ENCODE peak calls at places on chromosomes 7 and 10, in seven cellular contexts. J is neuronal stem cell, M is IMR-90, X is mesendoderm, A is H1, C is H9, Y is trophoblast cell. R is an unnamed sample.

GRCh38 chr10:95295031-95295755 is 4.4 kb upstream of the PDLIM1 start:
- DNase-seq in C (peak; percentile 78), J (no peak), A (peak; percentile 64), X (peak; percentile 65), Y (peak; percentile 68), M (peak; percentile 60), R (peak; percentile 65)

GRCh38 chr10:50919010-50919409 is 33.6 kb upstream of the A1CF start:
- DNase-seq in C (no peak), Y (no peak), M (peak; percentile 0), J (no peak), A (no peak), X (no peak), R (no peak)

GRCh38 chr7:130371059-130371458 is 9.2 kb upstream of the CPA1 start:
- DNase-seq in A (no peak), J (no peak), C (no peak), X (no peak), Y (no peak), M (peak; percentile 52), R (peak; percentile 56)

GRCh38 chr10:47457528-47457820 is 26.4 kb downstream of the ANXA8 start:
- DNase-seq in A (no peak), X (no peak), Y (no peak), M (no peak), C (no peak), J (no peak), R (no peak)

GRCh38 chr10:132971448-132972148 is 29.2 kb upstream of the CFAP46 start:
- DNase-seq in Y (no peak), A (peak; percentile 69), J (no peak), X (no peak), M (no peak), C (no peak), R (no peak)

GRCh38 chr7:37508063-37508462 is 59.4 kb upstream of the ELMO1 start:
- DNase-seq in M (no peak), C (no peak), J (no peak), A (no peak), X (no peak), Y (no peak), R (peak; percentile 23)

GRCh38 chr7:71753959-71754652 is 622.2 kb downstream of the GALNT17 start:
- DNase-seq in Y (no peak), X (peak; percentile 23), M (no peak), J (no peak), A (no peak), C (no peak), R (no peak)

GRCh38 chr10:103620891-103621777 is 127.6 kb downstream of the NEURL1 start:
- DNase-seq in J (no peak), M (no peak), C (no peak), Y (no peak), X (no peak), A (no peak), R (no peak)

GRCh38 chr7:122383934-122384333 is 79.4 kb upstream of the FEZF1 start:
- DNase-seq in A (no peak), C (no peak), Y (no peak), X (no peak), M (no peak), J (no peak), R (peak; percentile 4)

GRCh38 chr10:14604181-14605142 is 170.2 kb downstream of the FAM107B start:
- DNase-seq in A (peak; percentile 67), Y (peak; percentile 56), C (peak; percentile 45), X (peak; percentile 62), J (peak; percentile 78), M (peak; percentile 70), R (peak; percentile 73)

GRCh38 chr10:60236869-60237524 is 152.7 kb downstream of the ANK3 start:
- DNase-seq in C (no peak), M (no peak), Y (peak; percentile 36), X (no peak), J (no peak), A (no peak), R (no peak)

GRCh38 chr7:96121752-96122151 is 200.1 kb downstream of the SLC25A13 start:
- DNase-seq in Y (no peak), J (no peak), X (peak; percentile 79), C (no peak), A (no peak), M (no peak), R (no peak)

GRCh38 chr10:60346661-60347060 is 43.0 kb downstream of the ANK3 start:
- DNase-seq in X (no peak), Y (no peak), M (no peak), C (no peak), J (no peak), A (no peak), R (no peak)

GRCh38 chr10:13310518-13311176 is 10.8 kb upstream of the PHYH start:
- DNase-seq in M (no peak), Y (no peak), J (no peak), A (no peak), C (no peak), X (no peak), R (no peak)

GRCh38 chr10:12966067-12966466 is 35.4 kb downstream of the CCDC3 start:
- DNase-seq in M (no peak), Y (no peak), A (no peak), X (no peak), C (no peak), J (no peak), R (no peak)

GRCh38 chr7:19713676-19714075 is 4.8 kb upstream of the POLR1F start:
- DNase-seq in Y (peak; percentile 41), M (peak; percentile 45), X (peak; percentile 53), A (no peak), C (no peak), J (peak; percentile 23), R (peak; percentile 63)

GRCh38 chr10:89535185-89536012 is at the start of gene SLC16A12:
- DNase-seq in X (peak; percentile 74), C (peak; percentile 75), J (peak; percentile 59), A (peak; percentile 80), Y (no peak), M (no peak), R (peak; percentile 33)

GRCh38 chr7:2138146-2138765 is 94.5 kb downstream of the MAD1L1 start:
- DNase-seq in A (no peak), Y (no peak), J (no peak), X (no peak), M (no peak), C (no peak), R (no peak)

DNA sequence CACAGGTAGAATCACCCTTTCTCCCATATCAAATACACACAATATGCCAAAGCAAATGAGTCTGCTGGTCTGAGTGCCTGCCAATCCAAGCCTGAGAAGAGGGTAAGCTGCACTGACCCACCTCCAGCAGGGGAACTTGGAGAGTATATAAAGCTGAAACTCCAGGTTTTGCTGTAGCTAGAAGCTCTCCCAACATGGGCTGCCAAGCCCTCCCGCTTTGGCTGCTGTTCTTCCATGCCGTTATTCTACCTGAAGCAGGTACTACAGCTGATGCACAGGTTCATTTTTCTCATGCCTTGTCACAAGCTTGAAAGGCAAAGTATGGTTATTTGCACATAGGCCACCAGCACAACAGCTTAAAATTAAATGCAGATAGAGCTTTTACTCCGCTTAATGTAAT is 21.5 kb upstream of the C10orf120 start:
- DNase-seq in M (no peak), Y (no peak), C (no peak), J (no peak), A (no peak), X (no peak), R (no peak)
- H3K4ac ChIP-seq in M (no peak overlapping the region), Y (no peak overlapping the region), C (no peak overlapping the region), J (no peak overlapping the region), A (no peak overlapping the region), X (no peak overlapping the region), R (no peak overlapping the region)

GRCh38 chr7:27132978-27133377 is 2.4 kb upstream of the HOXA4 start:
- DNase-seq in A (no peak), C (no peak), M (no peak), J (no peak), Y (no peak), X (no peak), R (no peak)

GRCh38 chr7:27132214-27132613 is 1.7 kb upstream of the HOXA4 start:
- DNase-seq in J (no peak), A (no peak), X (no peak), C (no peak), Y (no peak), M (no peak), R (no peak)

GRCh38 chr7:27131390-27131819 is 848 bp upstream of the HOXA4 start:
- DNase-seq in J (no peak), Y (no peak), C (no peak), X (no peak), A (no peak), M (no peak), R (no peak)

GRCh38 chr7:27133409-27134157 is 3.0 kb upstream of the HOXA4 start:
- DNase-seq in C (no peak), M (no peak), X (no peak), J (no peak), Y (no peak), A (peak; percentile 38), R (no peak)

GRCh38 chr7:27134392-27134791 is 3.8 kb upstream of the HOXA4 start:
- DNase-seq in X (no peak), J (no peak), C (no peak), Y (no peak), A (no peak), M (peak; percentile 97), R (peak; percentile 49)
- H3K4ac ChIP-seq in X (no peak overlapping the region), J (no peak overlapping the region), C (no peak overlapping the region), Y (no peak overlapping the region), A (no peak overlapping the region), M (no peak overlapping the region), R (no peak overlapping the region)

GRCh38 chr10:119041332-119041731 is 11.8 kb downstream of the NANOS1 start:
- DNase-seq in Y (no peak), X (no peak), C (no peak), J (no peak), M (no peak), A (no peak), R (no peak)
- H3K4ac ChIP-seq in Y (no peak overlapping the region), X (no peak overlapping the region), C (no peak overlapping the region), J (no peak overlapping the region), M (no peak overlapping the region), A (no peak overlapping the region), R (no peak overlapping the region)

DNA sequence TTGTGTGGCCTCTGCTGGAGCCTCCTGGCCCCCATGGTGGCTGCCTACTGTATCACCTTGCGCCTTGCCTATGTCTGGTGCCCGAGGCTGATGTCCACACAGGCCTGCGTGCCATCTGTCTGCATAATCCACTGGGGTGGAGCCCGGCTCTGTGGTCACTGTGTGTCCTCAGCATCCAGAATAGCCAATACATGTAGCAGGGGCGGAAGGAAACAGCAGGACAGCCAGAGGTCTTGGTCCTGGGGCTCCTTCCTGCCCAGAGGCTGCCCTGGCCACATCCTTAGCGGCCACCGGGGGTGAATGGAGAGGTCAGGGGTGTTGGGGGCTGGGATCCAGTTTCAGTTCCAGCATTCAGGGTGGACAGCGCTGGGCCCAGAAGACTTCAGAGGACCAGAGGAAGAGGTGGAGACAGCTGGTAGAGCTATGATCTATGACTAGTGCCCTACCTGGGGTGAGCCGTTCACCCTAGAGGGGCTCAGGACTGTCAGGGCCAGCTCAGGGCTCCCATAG is 15.8 kb downstream of the YKT6 start:
- DNase-seq in M (no peak), Y (no peak), J (no peak), A (peak; percentile 45), C (peak; percentile 28), X (no peak), R (no peak)
- H3K4ac ChIP-seq in M (no peak overlapping the region), Y (no peak overlapping the region), J (no peak overlapping the region), A (no peak overlapping the region), C (no peak overlapping the region), X (no peak overlapping the region), R (no peak overlapping the region)

GRCh38 chr10:11120711-11121110 is 103.0 kb downstream of the CELF2 start:
- DNase-seq in C (no peak), Y (no peak), X (no peak), A (no peak), M (no peak), J (no peak), R (no peak)
- H3K4ac ChIP-seq in C (no peak overlapping the region), Y (no peak overlapping the region), X (no peak overlapping the region), A (no peak overlapping the region), M (no peak overlapping the region), J (no peak overlapping the region), R (no peak overlapping the region)